ENCODE peak calls at places on chromosomes 5 and 9, in nine cellular contexts. One of them, this sample, is unnamed.

GRCh38 chr5:132090107-132090506 is 16.5 kb downstream of the CSF2 start:
- DNase-seq in HFFc6: peak
- DNase-seq in AG09309: peak
- DNase-seq in ecto neural progenitor cell: no peak
- DNase-seq in anterior cingulate cortex: no peak
- DNase-seq in body of pancreas: no peak
- DNase-seq in hypothalamus: no peak
- DNase-seq in RCC 7860: peak
- DNase-seq in sciatic nerve: no peak
- DNase-seq in this sample: peak

GRCh38 chr9:121764371-121764730 is 112.9 kb downstream of the DAB2IP start:
- DNase-seq in HFFc6: no peak
- DNase-seq in AG09309: no peak
- DNase-seq in ecto neural progenitor cell: no peak
- DNase-seq in anterior cingulate cortex: no peak
- DNase-seq in body of pancreas: no peak
- DNase-seq in hypothalamus: no peak
- DNase-seq in RCC 7860: no peak
- DNase-seq in sciatic nerve: no peak
- DNase-seq in this sample: no peak

GRCh38 chr5:115072266-115073056 is 97.2 kb downstream of the TRIM36 start:
- DNase-seq in HFFc6: no peak
- DNase-seq in AG09309: no peak
- DNase-seq in ecto neural progenitor cell: no peak
- DNase-seq in anterior cingulate cortex: no peak
- DNase-seq in body of pancreas: peak
- DNase-seq in hypothalamus: no peak
- DNase-seq in RCC 7860: no peak
- DNase-seq in sciatic nerve: no peak
- DNase-seq in this sample: no peak

GRCh38 chr9:98222885-98223640 is 30.6 kb upstream of the CORO2A start:
- DNase-seq in HFFc6: peak
- DNase-seq in AG09309: peak
- DNase-seq in ecto neural progenitor cell: no peak
- DNase-seq in anterior cingulate cortex: no peak
- DNase-seq in body of pancreas: no peak
- DNase-seq in hypothalamus: no peak
- DNase-seq in RCC 7860: peak
- DNase-seq in sciatic nerve: no peak
- DNase-seq in this sample: peak

GRCh38 chr5:132479812-132480441 is 10.6 kb downstream of the IRF1 start:
- DNase-seq in HFFc6: no peak
- DNase-seq in AG09309: no peak
- DNase-seq in ecto neural progenitor cell: no peak
- DNase-seq in anterior cingulate cortex: no peak
- DNase-seq in body of pancreas: no peak
- DNase-seq in hypothalamus: no peak
- DNase-seq in RCC 7860: no peak
- DNase-seq in sciatic nerve: no peak
- DNase-seq in this sample: no peak

GRCh38 chr5:150703767-150704166 is 2.9 kb upstream of the RBM22 start:
- DNase-seq in HFFc6: no peak
- DNase-seq in AG09309: no peak
- DNase-seq in ecto neural progenitor cell: no peak
- DNase-seq in anterior cingulate cortex: no peak
- DNase-seq in body of pancreas: no peak
- DNase-seq in hypothalamus: no peak
- DNase-seq in RCC 7860: no peak
- DNase-seq in sciatic nerve: no peak
- DNase-seq in this sample: peak

GRCh38 chr5:159102294-159102934 is 2.7 kb upstream of the EBF1 start:
- DNase-seq in HFFc6: no peak
- DNase-seq in AG09309: no peak
- DNase-seq in ecto neural progenitor cell: no peak
- DNase-seq in anterior cingulate cortex: no peak
- DNase-seq in body of pancreas: no peak
- DNase-seq in hypothalamus: no peak
- DNase-seq in RCC 7860: no peak
- DNase-seq in sciatic nerve: no peak
- DNase-seq in this sample: peak

GRCh38 chr5:96245401-96246091 is 187.5 kb downstream of the PCSK1 start:
- DNase-seq in HFFc6: no peak
- DNase-seq in AG09309: no peak
- DNase-seq in ecto neural progenitor cell: no peak
- DNase-seq in anterior cingulate cortex: no peak
- DNase-seq in body of pancreas: peak
- DNase-seq in hypothalamus: no peak
- DNase-seq in RCC 7860: no peak
- DNase-seq in sciatic nerve: no peak
- DNase-seq in this sample: no peak

GRCh38 chr5:177514541-177514940 is 2.2 kb downstream of the DDX41 start:
- DNase-seq in HFFc6: no peak
- DNase-seq in AG09309: no peak
- DNase-seq in ecto neural progenitor cell: no peak
- DNase-seq in anterior cingulate cortex: no peak
- DNase-seq in body of pancreas: no peak
- DNase-seq in hypothalamus: no peak
- DNase-seq in RCC 7860: no peak
- DNase-seq in sciatic nerve: no peak
- DNase-seq in this sample: no peak

GRCh38 chr5:139637438-139638089 is 10.6 kb upstream of the CXXC5 start:
- DNase-seq in HFFc6: peak
- DNase-seq in AG09309: no peak
- DNase-seq in ecto neural progenitor cell: peak
- DNase-seq in anterior cingulate cortex: peak
- DNase-seq in body of pancreas: peak
- DNase-seq in hypothalamus: peak
- DNase-seq in RCC 7860: peak
- DNase-seq in sciatic nerve: peak
- DNase-seq in this sample: peak

GRCh38 chr5:172075655-172076054 is 69.2 kb upstream of the FBXW11 start:
- DNase-seq in HFFc6: no peak
- DNase-seq in AG09309: no peak
- DNase-seq in ecto neural progenitor cell: no peak
- DNase-seq in anterior cingulate cortex: no peak
- DNase-seq in body of pancreas: no peak
- DNase-seq in hypothalamus: no peak
- DNase-seq in RCC 7860: no peak
- DNase-seq in sciatic nerve: no peak
- DNase-seq in this sample: no peak

GRCh38 chr9:20391208-20391607 is 231.1 kb downstream of the MLLT3 start:
- DNase-seq in HFFc6: no peak
- DNase-seq in AG09309: no peak
- DNase-seq in ecto neural progenitor cell: no peak
- DNase-seq in anterior cingulate cortex: no peak
- DNase-seq in body of pancreas: no peak
- DNase-seq in hypothalamus: no peak
- DNase-seq in RCC 7860: no peak
- DNase-seq in sciatic nerve: no peak
- DNase-seq in this sample: no peak

GRCh38 chr5:140794594-140795258 is at the start of gene PCDHA2:
- DNase-seq in HFFc6: no peak
- DNase-seq in AG09309: no peak
- DNase-seq in ecto neural progenitor cell: no peak
- DNase-seq in anterior cingulate cortex: no peak
- DNase-seq in body of pancreas: no peak
- DNase-seq in hypothalamus: no peak
- DNase-seq in RCC 7860: no peak
- DNase-seq in sciatic nerve: no peak
- DNase-seq in this sample: peak

GRCh38 chr5:132496631-132497487 is 6.3 kb upstream of the IRF1 start:
- DNase-seq in HFFc6: peak
- DNase-seq in AG09309: no peak
- DNase-seq in ecto neural progenitor cell: peak
- DNase-seq in anterior cingulate cortex: peak
- DNase-seq in body of pancreas: peak
- DNase-seq in hypothalamus: peak
- DNase-seq in RCC 7860: peak
- DNase-seq in sciatic nerve: peak
- DNase-seq in this sample: peak

GRCh38 chr5:96776606-96777005 is 31.1 kb downstream of the ERAP1 start:
- DNase-seq in HFFc6: no peak
- DNase-seq in AG09309: no peak
- DNase-seq in ecto neural progenitor cell: no peak
- DNase-seq in anterior cingulate cortex: no peak
- DNase-seq in body of pancreas: no peak
- DNase-seq in hypothalamus: no peak
- DNase-seq in RCC 7860: no peak
- DNase-seq in sciatic nerve: no peak
- DNase-seq in this sample: no peak

GRCh38 chr5:151274666-151275065 is 21.7 kb downstream of the GM2A start:
- DNase-seq in HFFc6: no peak
- DNase-seq in AG09309: no peak
- DNase-seq in ecto neural progenitor cell: no peak
- DNase-seq in anterior cingulate cortex: no peak
- DNase-seq in body of pancreas: no peak
- DNase-seq in hypothalamus: no peak
- DNase-seq in RCC 7860: no peak
- DNase-seq in sciatic nerve: no peak
- DNase-seq in this sample: no peak

GRCh38 chr5:177440211-177440989 is 6.2 kb upstream of the PRR7 start:
- DNase-seq in HFFc6: no peak
- DNase-seq in AG09309: no peak
- DNase-seq in ecto neural progenitor cell: no peak
- DNase-seq in anterior cingulate cortex: no peak
- DNase-seq in body of pancreas: no peak
- DNase-seq in hypothalamus: no peak
- DNase-seq in RCC 7860: no peak
- DNase-seq in sciatic nerve: no peak
- DNase-seq in this sample: no peak

GRCh38 chr5:173592050-173592669 is 24.3 kb downstream of the BOD1 start:
- DNase-seq in HFFc6: no peak
- DNase-seq in AG09309: no peak
- DNase-seq in ecto neural progenitor cell: no peak
- DNase-seq in anterior cingulate cortex: no peak
- DNase-seq in body of pancreas: no peak
- DNase-seq in hypothalamus: no peak
- DNase-seq in RCC 7860: peak
- DNase-seq in sciatic nerve: no peak
- DNase-seq in this sample: no peak

GRCh38 chr5:166505546-166505945 is 1785.9 kb upstream of the WWC1 start:
- DNase-seq in HFFc6: no peak
- DNase-seq in AG09309: no peak
- DNase-seq in ecto neural progenitor cell: no peak
- DNase-seq in anterior cingulate cortex: no peak
- DNase-seq in body of pancreas: no peak
- DNase-seq in hypothalamus: no peak
- DNase-seq in RCC 7860: no peak
- DNase-seq in sciatic nerve: no peak
- DNase-seq in this sample: no peak

GRCh38 chr9:9914174-9914573 is 698.6 kb downstream of the PTPRD start:
- DNase-seq in HFFc6: no peak
- DNase-seq in AG09309: no peak
- DNase-seq in ecto neural progenitor cell: no peak
- DNase-seq in anterior cingulate cortex: no peak
- DNase-seq in body of pancreas: no peak
- DNase-seq in hypothalamus: no peak
- DNase-seq in RCC 7860: no peak
- DNase-seq in sciatic nerve: no peak
- DNase-seq in this sample: no peak

GRCh38 chr5:32711693-32712462 is 757 bp downstream of the NPR3 start:
- DNase-seq in HFFc6: peak
- DNase-seq in AG09309: no peak
- DNase-seq in ecto neural progenitor cell: peak
- DNase-seq in anterior cingulate cortex: no peak
- DNase-seq in body of pancreas: peak
- DNase-seq in hypothalamus: no peak
- DNase-seq in RCC 7860: no peak
- DNase-seq in sciatic nerve: no peak
- DNase-seq in this sample: peak

GRCh38 chr5:149817539-149817938 is 87.4 kb downstream of the PPARGC1B start:
- DNase-seq in HFFc6: no peak
- DNase-seq in AG09309: no peak
- DNase-seq in ecto neural progenitor cell: no peak
- DNase-seq in anterior cingulate cortex: no peak
- DNase-seq in body of pancreas: no peak
- DNase-seq in hypothalamus: no peak
- DNase-seq in RCC 7860: no peak
- DNase-seq in sciatic nerve: no peak
- DNase-seq in this sample: no peak

GRCh38 chr9:98375138-98375726 is 119.8 kb upstream of the TBC1D2 start:
- DNase-seq in HFFc6: peak
- DNase-seq in AG09309: peak
- DNase-seq in ecto neural progenitor cell: peak
- DNase-seq in anterior cingulate cortex: no peak
- DNase-seq in body of pancreas: no peak
- DNase-seq in hypothalamus: no peak
- DNase-seq in RCC 7860: peak
- DNase-seq in sciatic nerve: no peak
- DNase-seq in this sample: peak

GRCh38 chr5:150107909-150108447 is 21.6 kb upstream of the CSF1R start:
- DNase-seq in HFFc6: peak
- DNase-seq in AG09309: peak
- DNase-seq in ecto neural progenitor cell: no peak
- DNase-seq in anterior cingulate cortex: no peak
- DNase-seq in body of pancreas: no peak
- DNase-seq in hypothalamus: no peak
- DNase-seq in RCC 7860: no peak
- DNase-seq in sciatic nerve: no peak
- DNase-seq in this sample: peak

GRCh38 chr5:143101134-143101533 is 302.4 kb downstream of the NR3C1 start:
- DNase-seq in HFFc6: no peak
- DNase-seq in AG09309: no peak
- DNase-seq in ecto neural progenitor cell: no peak
- DNase-seq in anterior cingulate cortex: no peak
- DNase-seq in body of pancreas: no peak
- DNase-seq in hypothalamus: no peak
- DNase-seq in RCC 7860: no peak
- DNase-seq in sciatic nerve: no peak
- DNase-seq in this sample: no peak

GRCh38 chr5:135900276-135900675 is 4.6 kb upstream of the IL9 start:
- DNase-seq in HFFc6: no peak
- DNase-seq in AG09309: no peak
- DNase-seq in ecto neural progenitor cell: no peak
- DNase-seq in anterior cingulate cortex: no peak
- DNase-seq in body of pancreas: no peak
- DNase-seq in hypothalamus: no peak
- DNase-seq in RCC 7860: no peak
- DNase-seq in sciatic nerve: no peak
- DNase-seq in this sample: no peak

GRCh38 chr5:91956738-91957137 is 573.6 kb upstream of the ARRDC3 start:
- DNase-seq in HFFc6: no peak
- DNase-seq in AG09309: no peak
- DNase-seq in ecto neural progenitor cell: no peak
- DNase-seq in anterior cingulate cortex: no peak
- DNase-seq in body of pancreas: no peak
- DNase-seq in hypothalamus: no peak
- DNase-seq in RCC 7860: no peak
- DNase-seq in sciatic nerve: no peak
- DNase-seq in this sample: no peak

GRCh38 chr9:13534006-13534405 is 254.5 kb upstream of the MPDZ start:
- DNase-seq in HFFc6: no peak
- DNase-seq in AG09309: no peak
- DNase-seq in ecto neural progenitor cell: no peak
- DNase-seq in anterior cingulate cortex: no peak
- DNase-seq in body of pancreas: no peak
- DNase-seq in hypothalamus: no peak
- DNase-seq in RCC 7860: no peak
- DNase-seq in sciatic nerve: no peak
- DNase-seq in this sample: no peak

GRCh38 chr5:144076521-144077083 is 93.9 kb downstream of the YIPF5 start:
- DNase-seq in HFFc6: no peak
- DNase-seq in AG09309: no peak
- DNase-seq in ecto neural progenitor cell: no peak
- DNase-seq in anterior cingulate cortex: no peak
- DNase-seq in body of pancreas: no peak
- DNase-seq in hypothalamus: no peak
- DNase-seq in RCC 7860: no peak
- DNase-seq in sciatic nerve: no peak
- DNase-seq in this sample: no peak

GRCh38 chr9:131030239-131030977 is 21.4 kb downstream of the LAMC3 start:
- DNase-seq in HFFc6: no peak
- DNase-seq in AG09309: no peak
- DNase-seq in ecto neural progenitor cell: no peak
- DNase-seq in anterior cingulate cortex: no peak
- DNase-seq in body of pancreas: no peak
- DNase-seq in hypothalamus: no peak
- DNase-seq in RCC 7860: no peak
- DNase-seq in sciatic nerve: no peak
- DNase-seq in this sample: no peak

GRCh38 chr9:135951889-135952663 is 9.1 kb downstream of the UBAC1 start:
- DNase-seq in HFFc6: no peak
- DNase-seq in AG09309: no peak
- DNase-seq in ecto neural progenitor cell: no peak
- DNase-seq in anterior cingulate cortex: no peak
- DNase-seq in body of pancreas: no peak
- DNase-seq in hypothalamus: no peak
- DNase-seq in RCC 7860: peak
- DNase-seq in sciatic nerve: no peak
- DNase-seq in this sample: no peak

This sample was measured in GM23248.